ENCODE peak calls at places on chromosomes 3 and 15, in six cellular contexts. S is stomach, R is ovary, N is suprapubic skin, D is K562, O is tibial nerve. H is an unnamed sample.

GRCh38 chr15:95929232-95929846 is 401.2 kb upstream of the NR2F2 start:
- DNase-seq in S (no peak), R (no peak), N (no peak), D (peak; percentile 86), O (no peak), H (no peak)

GRCh38 chr3:130085881-130086280 is 4.2 kb downstream of the ALG1L2 start:
- DNase-seq in S (no peak), R (no peak), N (no peak), D (no peak), O (no peak), H (no peak)

GRCh38 chr3:141646760-141647561 is 91.1 kb upstream of the RNF7 start:
- DNase-seq in S (no peak), R (peak; percentile 73), N (peak; percentile 29), D (peak; percentile 62), O (no peak), H (no peak)

GRCh38 chr3:63753567-63753966 is 65.5 kb upstream of the C3orf49 start:
- DNase-seq in S (no peak), R (no peak), N (no peak), D (peak; percentile 4), O (no peak), H (no peak)

GRCh38 chr3:103906304-103906703 is 1460.4 kb upstream of the ALCAM start:
- DNase-seq in S (no peak), R (no peak), N (no peak), D (no peak), O (no peak), H (no peak)

GRCh38 chr3:127013196-127013595 is 30.3 kb downstream of the PLXNA1 start:
- DNase-seq in S (no peak), R (no peak), N (no peak), D (no peak), O (no peak), H (no peak)

GRCh38 chr3:120645083-120645800 is 36.8 kb downstream of the HGD start:
- DNase-seq in S (no peak), R (no peak), N (no peak), D (peak; percentile 12), O (no peak), H (no peak)

GRCh38 chr3:166444336-166444735 is 607.1 kb upstream of the BCHE start:
- DNase-seq in S (no peak), R (no peak), N (no peak), D (no peak), O (no peak), H (no peak)

GRCh38 chr15:45457215-45457614 is 65.3 kb downstream of the SLC30A4 start:
- DNase-seq in S (no peak), R (no peak), N (no peak), D (no peak), O (no peak), H (no peak)

GRCh38 chr3:106810461-106810733 is 566.8 kb upstream of the CCDC54 start:
- DNase-seq in S (no peak), R (no peak), N (no peak), D (no peak), O (no peak), H (no peak)

GRCh38 chr3:23665741-23666140 is 140.0 kb upstream of the UBE2E1 start:
- DNase-seq in S (no peak), R (no peak), N (no peak), D (no peak), O (no peak), H (no peak)

GRCh38 chr15:79186616-79187015 is 95.9 kb upstream of the ANKRD34C start:
- DNase-seq in S (no peak), R (no peak), N (peak; percentile 76), D (no peak), O (no peak), H (no peak)

GRCh38 chr3:120495809-120496208 is 45.0 kb upstream of the FSTL1 start:
- DNase-seq in S (no peak), R (no peak), N (no peak), D (no peak), O (no peak), H (no peak)

GRCh38 chr3:153469162-153469561 is 307.1 kb downstream of the RAP2B start:
- DNase-seq in S (no peak), R (no peak), N (no peak), D (no peak), O (no peak), H (no peak)

GRCh38 chr3:127979473-127979872 is 64.4 kb downstream of the KBTBD12 start:
- DNase-seq in S (no peak), R (no peak), N (no peak), D (no peak), O (no peak), H (no peak)

GRCh38 chr3:123314409-123315270 is 112.9 kb downstream of the SEC22A start:
- DNase-seq in S (no peak), R (no peak), N (no peak), D (peak; percentile 15), O (no peak), H (no peak)

GRCh38 chr3:136734382-136735070 is 17.7 kb downstream of the STAG1 start:
- DNase-seq in S (no peak), R (no peak), N (no peak), D (no peak), O (no peak), H (no peak)

GRCh38 chr15:97479957-97480356 is 480.5 kb upstream of the ARRDC4 start:
- DNase-seq in S (no peak), R (no peak), N (no peak), D (no peak), O (no peak), H (no peak)

GRCh38 chr3:15071699-15072098 is 6.6 kb upstream of the MRPS25 start:
- DNase-seq in S (no peak), R (no peak), N (no peak), D (no peak), O (no peak), H (no peak)

GRCh38 chr3:122679467-122680291 is 960 bp upstream of the PARP14 start:
- DNase-seq in S (peak; percentile 36), R (peak; percentile 49), N (no peak), D (peak; percentile 39), O (no peak), H (no peak)

GRCh38 chr3:123026551-123027291 is 842 bp downstream of the SEMA5B start:
- DNase-seq in S (peak; percentile 31), R (peak; percentile 49), N (peak; percentile 81), D (no peak), O (no peak), H (no peak)

GRCh38 chr3:53495518-53496501 is 1.4 kb downstream of the CACNA1D start:
- DNase-seq in S (peak; percentile 30), R (peak; percentile 51), N (no peak), D (no peak), O (no peak), H (no peak)

GRCh38 chr3:120419797-120420196 is 31.0 kb downstream of the FSTL1 start:
- DNase-seq in S (no peak), R (no peak), N (no peak), D (no peak), O (no peak), H (no peak)

GRCh38 chr3:158165730-158166129 is 55.8 kb downstream of the RSRC1 start:
- DNase-seq in S (no peak), R (no peak), N (no peak), D (no peak), O (no peak), H (no peak)

GRCh38 chr3:155211266-155211665 is 82.2 kb downstream of the STRIT1 start:
- DNase-seq in S (no peak), R (no peak), N (no peak), D (no peak), O (no peak), H (no peak)

GRCh38 chr15:100849021-100849831 is 30.4 kb upstream of the ALDH1A3 start:
- DNase-seq in S (peak; percentile 37), R (peak; percentile 63), N (no peak), D (peak; percentile 41), O (no peak), H (no peak)

GRCh38 chr3:52092891-52093290 is 36.5 kb upstream of the DUSP7 start:
- DNase-seq in S (no peak), R (no peak), N (no peak), D (no peak), O (no peak), H (no peak)

GRCh38 chr3:107404727-107405519 is 27.7 kb downstream of the CCDC54 start:
- DNase-seq in S (no peak), R (no peak), N (no peak), D (no peak), O (no peak), H (no peak)

GRCh38 chr3:191246628-191247027 is 47.6 kb downstream of the OSTN start:
- DNase-seq in S (no peak), R (no peak), N (no peak), D (no peak), O (no peak), H (no peak)

GRCh38 chr3:182644800-182645433 is 148.4 kb upstream of the ATP11B start:
- DNase-seq in S (no peak), R (no peak), N (no peak), D (no peak), O (no peak), H (peak; percentile 29)

GRCh38 chr3:54123538-54124196 is 1.3 kb downstream of the CACNA2D3 start:
- DNase-seq in S (no peak), R (no peak), N (no peak), D (no peak), O (no peak), H (peak; percentile 91)

GRCh38 chr3:12468276-12468675 is 16.0 kb upstream of the TSEN2 start:
- DNase-seq in S (no peak), R (no peak), N (no peak), D (no peak), O (no peak), H (no peak)
- H3K27ac ChIP-seq in S (no peak overlapping the region), R (no peak overlapping the region), N (no peak overlapping the region), D (no peak overlapping the region), O (no peak overlapping the region), H (no peak overlapping the region)

DNA sequence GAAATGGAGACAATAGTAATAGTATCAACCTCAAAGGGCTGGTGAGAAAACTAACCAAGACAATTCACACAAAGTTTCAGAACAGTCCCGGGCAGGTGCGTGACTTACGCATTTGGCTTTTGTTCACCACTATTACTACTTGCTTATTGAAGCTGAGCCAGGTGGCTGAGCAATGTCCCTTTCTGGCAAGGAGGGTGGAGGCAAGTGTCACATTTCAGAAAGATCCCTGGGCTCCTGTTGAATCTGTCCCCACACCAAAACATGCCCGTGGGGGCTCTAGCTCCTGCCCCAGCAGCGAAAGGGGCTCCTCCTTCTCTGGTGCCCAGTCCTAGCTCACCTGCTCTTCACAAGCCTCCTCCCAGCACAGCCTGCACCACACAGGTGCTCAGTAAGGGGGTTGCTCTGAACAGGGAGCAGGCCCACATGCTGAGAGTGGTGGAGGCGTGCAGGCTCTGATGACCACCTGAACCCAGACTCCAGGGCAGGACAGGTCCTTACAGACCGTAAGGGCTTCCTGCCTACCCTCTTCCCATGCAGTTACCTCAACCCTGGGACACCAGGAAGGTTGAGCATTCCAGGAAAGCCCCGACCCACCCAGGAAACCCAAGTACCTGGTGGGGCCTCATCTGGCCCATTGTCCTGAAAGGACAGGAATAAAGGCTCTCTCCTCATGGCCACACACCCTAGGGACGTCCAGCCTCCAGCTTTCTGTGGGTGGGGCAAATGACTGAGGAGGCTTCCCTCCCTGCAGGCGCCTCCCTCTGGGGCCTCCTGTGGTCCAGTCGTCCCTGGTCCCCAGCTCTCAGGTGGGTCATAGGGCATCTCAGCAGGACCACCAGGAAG is 32.6 kb downstream of the SEMA7A start:
- DNase-seq in S (no peak), R (no peak), N (no peak), D (no peak), O (no peak), H (no peak)
- TF ChIP-seq EP300 in S (no peak), R (no peak), N (no peak), D (no peak), O (no peak), H (no peak)

GRCh38 chr15:90400005-90400758 is 12.1 kb downstream of the IQGAP1 start:
- DNase-seq in S (no peak), R (no peak), N (no peak), D (no peak), O (no peak), H (no peak)
- TF ChIP-seq POLR2A in S (no peak), R (no peak), N (no peak), D (no peak), O (no peak), H (no peak)

GRCh38 chr15:73375755-73376305 is 7.1 kb upstream of the HCN4 start:
- DNase-seq in S (no peak), R (no peak), N (no peak), D (no peak), O (no peak), H (no peak)
- H3K27ac ChIP-seq in S (no peak overlapping the region), R (no peak overlapping the region), N (no peak overlapping the region), D (no peak overlapping the region), O (no peak overlapping the region), H (no peak overlapping the region)

H was measured in esophagus muscularis mucosa.